ENCODE peak calls at places on chromosomes 13 and 19, in ten cellular contexts. N, O, S, E, M, I, C, V, L and W are unnamed samples.

GRCh38 chr13:79528356-79528755 is 47.4 kb downstream of the NDFIP2 start:
- DNase-seq in N (no peak), O (no peak), S (no peak), E (peak; percentile 40), M (no peak), I (no peak), C (no peak), V (no peak), L (no peak), W (no peak)

GRCh38 chr13:96011291-96011875 is 41.8 kb downstream of the UGGT2 start:
- DNase-seq in N (peak; percentile 4), O (no peak), S (no peak), E (peak; percentile 24), M (no peak), I (no peak), C (no peak), V (no peak), L (no peak), W (no peak)

GRCh38 chr19:41175825-41176734 is 16.9 kb upstream of the CYP2S1 start:
- DNase-seq in N (peak; percentile 73), O (peak; percentile 31), S (peak; percentile 63), E (peak; percentile 83), M (no peak), I (peak; percentile 68), C (peak; percentile 27), V (no peak), L (peak; percentile 73), W (peak; percentile 8)

GRCh38 chr19:1307755-1308303 is 22.2 kb downstream of the EFNA2 start:
- DNase-seq in N (no peak), O (no peak), S (no peak), E (no peak), M (no peak), I (no peak), C (no peak), V (no peak), L (no peak), W (no peak)

GRCh38 chr19:46487802-46488445 is 7.7 kb downstream of the PNMA8B start:
- DNase-seq in N (peak; percentile 80), O (peak; percentile 80), S (peak; percentile 78), E (peak; percentile 48), M (peak; percentile 83), I (no peak), C (peak; percentile 76), V (peak; percentile 82), L (peak; percentile 62), W (peak; percentile 50)

GRCh38 chr19:30406220-30406944 is 34.2 kb downstream of the ZNF536 start:
- DNase-seq in N (no peak), O (no peak), S (no peak), E (no peak), M (no peak), I (no peak), C (peak; percentile 28), V (peak; percentile 33), L (no peak), W (no peak)

GRCh38 chr19:35216026-35216832 is 12.3 kb downstream of the FAM187B start:
- DNase-seq in N (no peak), O (no peak), S (no peak), E (no peak), M (no peak), I (no peak), C (no peak), V (no peak), L (no peak), W (no peak)

GRCh38 chr13:30697177-30697953 is 38.0 kb upstream of the ALOX5AP start:
- DNase-seq in N (no peak), O (no peak), S (no peak), E (no peak), M (no peak), I (no peak), C (no peak), V (no peak), L (no peak), W (no peak)

GRCh38 chr19:55451163-55451521 is 8.0 kb upstream of the SHISA7 start:
- DNase-seq in N (no peak), O (no peak), S (no peak), E (no peak), M (no peak), I (no peak), C (no peak), V (no peak), L (no peak), W (no peak)

GRCh38 chr19:9461938-9462337 is 26.6 kb upstream of the ZNF266 start:
- DNase-seq in N (no peak), O (no peak), S (no peak), E (no peak), M (no peak), I (no peak), C (no peak), V (no peak), L (no peak), W (no peak)

GRCh38 chr13:37618554-37618953 is 20.0 kb upstream of the POSTN start:
- DNase-seq in N (peak; percentile 77), O (no peak), S (peak; percentile 84), E (peak; percentile 92), M (no peak), I (no peak), C (no peak), V (no peak), L (no peak), W (no peak)

GRCh38 chr19:3821156-3821555 is 35.0 kb upstream of the MATK start:
- DNase-seq in N (no peak), O (no peak), S (no peak), E (no peak), M (no peak), I (no peak), C (no peak), V (no peak), L (no peak), W (no peak)

GRCh38 chr19:3819989-3820388 is 33.8 kb upstream of the MATK start:
- DNase-seq in N (no peak), O (no peak), S (no peak), E (no peak), M (no peak), I (no peak), C (no peak), V (no peak), L (no peak), W (no peak)

GRCh38 chr19:3822683-3823344 is 36.6 kb upstream of the MATK start:
- DNase-seq in N (no peak), O (no peak), S (no peak), E (no peak), M (no peak), I (no peak), C (no peak), V (no peak), L (no peak), W (no peak)

GRCh38 chr19:3823345-3823704 is 37.1 kb upstream of the MATK start:
- DNase-seq in N (no peak), O (no peak), S (no peak), E (no peak), M (no peak), I (no peak), C (no peak), V (no peak), L (no peak), W (no peak)

GRCh38 chr19:3821857-3822364 is 35.7 kb upstream of the MATK start:
- DNase-seq in N (peak; percentile 64), O (peak; percentile 94), S (peak; percentile 41), E (no peak), M (peak; percentile 73), I (peak; percentile 84), C (peak; percentile 66), V (peak; percentile 76), L (peak; percentile 26), W (peak; percentile 73)
- H3K4me3 ChIP-seq in N (no peak overlapping the region), O (peak overlapping the region; percentile 3), S (no peak overlapping the region), E (no peak overlapping the region), M (no peak overlapping the region), I (no peak overlapping the region), C (no peak overlapping the region), V (no peak overlapping the region), L (no peak overlapping the region), W (no peak overlapping the region)

GRCh38 chr19:6679139-6679538 is 9.2 kb upstream of the TNFSF14 start:
- DNase-seq in N (no peak), O (no peak), S (no peak), E (no peak), M (no peak), I (peak; percentile 19), C (no peak), V (no peak), L (no peak), W (no peak)
- H3K4me3 ChIP-seq in N (no peak overlapping the region), O (no peak overlapping the region), S (no peak overlapping the region), E (no peak overlapping the region), M (no peak overlapping the region), I (no peak overlapping the region), C (no peak overlapping the region), V (no peak overlapping the region), L (no peak overlapping the region), W (no peak overlapping the region)

GRCh38 chr19:37979547-37980082 is 72.6 kb downstream of the SIPA1L3 start:
- DNase-seq in N (no peak), O (no peak), S (no peak), E (peak; percentile 69), M (no peak), I (no peak), C (no peak), V (no peak), L (no peak), W (no peak)
- H3K4me3 ChIP-seq in N (no peak overlapping the region), O (no peak overlapping the region), S (no peak overlapping the region), E (no peak overlapping the region), M (no peak overlapping the region), I (no peak overlapping the region), C (no peak overlapping the region), V (no peak overlapping the region), L (no peak overlapping the region), W (no peak overlapping the region)

GRCh38 chr19:48417436-48417835 is 24.0 kb downstream of the GRIN2D start:
- DNase-seq in N (no peak), O (no peak), S (no peak), E (no peak), M (no peak), I (no peak), C (no peak), V (no peak), L (no peak), W (no peak)

GRCh38 chr19:48418317-48419064 is 25.0 kb downstream of the GRIN2D start:
- DNase-seq in N (peak; percentile 19), O (no peak), S (no peak), E (peak; percentile 69), M (no peak), I (no peak), C (no peak), V (no peak), L (no peak), W (no peak)

GRCh38 chr19:48413879-48414623 is 20.6 kb downstream of the GRIN2D start:
- DNase-seq in N (no peak), O (no peak), S (no peak), E (peak; percentile 31), M (no peak), I (no peak), C (no peak), V (no peak), L (no peak), W (no peak)

GRCh38 chr19:48415395-48415794 is 21.9 kb downstream of the GRIN2D start:
- DNase-seq in N (peak; percentile 57), O (peak; percentile 71), S (peak; percentile 56), E (peak; percentile 51), M (peak; percentile 86), I (peak; percentile 90), C (peak; percentile 81), V (peak; percentile 83), L (peak; percentile 73), W (peak; percentile 70)

DNA sequence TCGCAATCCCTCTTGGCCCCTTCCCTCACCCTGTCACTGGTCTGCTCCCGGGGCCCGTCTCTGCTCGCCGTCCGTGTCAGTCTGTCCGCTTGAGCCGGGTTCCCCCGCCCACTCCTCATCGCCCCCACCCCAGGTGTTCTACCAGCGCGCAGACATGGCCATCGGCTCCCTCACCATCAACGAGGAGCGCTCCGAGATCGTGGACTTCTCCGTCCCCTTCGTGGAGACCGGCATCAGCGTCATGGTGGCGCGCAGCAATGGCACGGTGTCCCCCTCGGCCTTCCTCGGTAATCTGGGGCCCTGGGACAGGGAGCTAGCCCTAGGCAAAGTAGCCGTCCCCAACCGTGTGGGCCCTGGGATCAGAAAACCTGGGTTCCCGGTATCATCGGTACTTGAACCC is 22.4 kb downstream of the GRIN2D start:
- DNase-seq in N (no peak), O (no peak), S (no peak), E (no peak), M (no peak), I (no peak), C (no peak), V (no peak), L (no peak), W (no peak)
- H3K4me3 ChIP-seq in N (no peak overlapping the region), O (peak overlapping the region; percentile 16), S (no peak overlapping the region), E (no peak overlapping the region), M (no peak overlapping the region), I (no peak overlapping the region), C (peak overlapping the region; percentile 49), V (no peak overlapping the region), L (no peak overlapping the region), W (no peak overlapping the region)